ENCODE peak calls at places on chromosomes 5 and 9, in five cellular contexts. D is GM23248, Y is psoas muscle, B is IMR-90, C is esophagus squamous epithelium. S is an unnamed sample.
A peak's percentile ranks its signal among the peaks of the same experiment; 100 is the strongest.

GRCh38 chr5:160240350-160240749 is 11.0 kb downstream of the FABP6 start:
- DNase-seq in D (no peak), Y (no peak), B (no peak), C (no peak), S (no peak)

GRCh38 chr5:96597441-96598020 is 64.6 kb upstream of the CAST start:
- DNase-seq in D (peak; percentile 59), Y (no peak), B (peak; percentile 77), C (no peak), S (peak; percentile 61)

GRCh38 chr5:30183736-30184135 is 1009.8 kb upstream of the CDH6 start:
- DNase-seq in D (no peak), Y (no peak), B (no peak), C (no peak), S (no peak)

GRCh38 chr9:127154390-127155191 is 32.2 kb upstream of the ANGPTL2 start:
- DNase-seq in D (peak; percentile 79), Y (peak; percentile 78), B (peak; percentile 35), C (no peak), S (no peak)

GRCh38 chr9:96491079-96491879 is 41.3 kb downstream of the HABP4 start:
- DNase-seq in D (no peak), Y (no peak), B (peak; percentile 77), C (no peak), S (peak; percentile 49)

GRCh38 chr9:92589918-92590317 is 54.1 kb upstream of the ECM2 start:
- DNase-seq in D (no peak), Y (no peak), B (no peak), C (no peak), S (no peak)

GRCh38 chr9:19085295-19085694 is 17.4 kb downstream of the HAUS6 start:
- DNase-seq in D (peak; percentile 33), Y (no peak), B (no peak), C (no peak), S (peak; percentile 12)

GRCh38 chr5:159805021-159805420 is 111.3 kb upstream of the ADRA1B start:
- DNase-seq in D (peak; percentile 41), Y (no peak), B (no peak), C (no peak), S (no peak)

GRCh38 chr5:178234753-178235599 is 2.4 kb upstream of the PHYKPL start:
- DNase-seq in D (peak; percentile 76), Y (peak; percentile 84), B (peak; percentile 41), C (no peak), S (peak; percentile 60)

GRCh38 chr5:69368458-69369368 is 607 bp downstream of the AK6 start:
- DNase-seq in D (peak; percentile 60), Y (no peak), B (peak; percentile 54), C (no peak), S (peak; percentile 58)

GRCh38 chr9:98572796-98573195 is 135.9 kb downstream of the GABBR2 start:
- DNase-seq in D (no peak), Y (no peak), B (no peak), C (no peak), S (no peak)
- H3K4me3 ChIP-seq in D (no peak overlapping the region), Y (no peak overlapping the region), B (no peak overlapping the region), C (no peak overlapping the region), S (no peak overlapping the region)

GRCh38 chr9:123265833-123266232 is 2.6 kb downstream of the STRBP start:
- DNase-seq in D (no peak), Y (no peak), B (no peak), C (no peak), S (no peak)

GRCh38 chr9:123268240-123268949 is at the start of gene STRBP:
- DNase-seq in D (peak; percentile 94), Y (peak; percentile 96), B (peak; percentile 61), C (peak; percentile 44), S (peak; percentile 75)

GRCh38 chr9:123268950-123269302 is 540 bp upstream of the STRBP start:
- DNase-seq in D (no peak), Y (no peak), B (no peak), C (no peak), S (no peak)

GRCh38 chr9:123267481-123268239 is 726 bp downstream of the STRBP start:
- DNase-seq in D (no peak), Y (peak; percentile 50), B (no peak), C (no peak), S (no peak)

DNA sequence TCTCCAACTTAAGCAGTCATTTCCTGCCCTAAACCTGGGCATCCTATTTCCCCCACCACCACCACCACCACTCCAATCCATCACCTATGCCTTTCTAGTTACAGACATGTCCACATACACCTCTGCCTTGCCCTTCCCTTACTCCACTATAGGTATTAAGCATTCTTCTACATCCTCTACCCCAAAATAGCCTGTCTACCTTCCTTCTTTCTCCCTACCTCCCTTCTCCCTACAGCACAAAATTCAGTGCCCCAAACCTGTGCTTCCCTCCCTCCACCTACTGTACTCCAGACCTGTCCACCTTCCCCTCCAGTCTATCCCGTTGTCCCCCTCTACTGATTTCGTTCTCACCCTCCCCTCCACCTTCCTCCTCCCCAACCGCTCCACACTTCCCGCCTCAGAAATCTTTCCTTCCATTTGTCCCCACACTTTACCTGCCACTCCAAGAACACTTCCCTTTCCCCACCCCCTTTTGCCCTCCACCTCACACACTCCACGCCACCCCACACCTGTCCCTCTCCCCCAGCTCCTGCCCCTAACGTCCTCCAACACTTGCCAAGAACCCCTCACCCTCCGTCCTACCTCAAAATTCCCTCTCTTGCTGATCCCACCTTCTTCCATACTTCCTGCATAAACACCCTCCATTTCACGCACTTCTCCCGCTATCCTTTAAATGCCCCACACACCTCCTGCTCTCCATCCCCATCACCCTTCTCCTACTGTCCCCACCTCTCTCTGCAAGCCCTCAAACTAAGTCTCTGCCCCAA is 1.5 kb downstream of the STRBP start:
- DNase-seq in D (no peak), Y (no peak), B (no peak), C (no peak), S (no peak)
- H3K4me3 ChIP-seq in D (no peak overlapping the region), Y (peak overlapping the region; percentile 90), B (no peak overlapping the region), C (peak overlapping the region; percentile 82), S (no peak overlapping the region)

DNA sequence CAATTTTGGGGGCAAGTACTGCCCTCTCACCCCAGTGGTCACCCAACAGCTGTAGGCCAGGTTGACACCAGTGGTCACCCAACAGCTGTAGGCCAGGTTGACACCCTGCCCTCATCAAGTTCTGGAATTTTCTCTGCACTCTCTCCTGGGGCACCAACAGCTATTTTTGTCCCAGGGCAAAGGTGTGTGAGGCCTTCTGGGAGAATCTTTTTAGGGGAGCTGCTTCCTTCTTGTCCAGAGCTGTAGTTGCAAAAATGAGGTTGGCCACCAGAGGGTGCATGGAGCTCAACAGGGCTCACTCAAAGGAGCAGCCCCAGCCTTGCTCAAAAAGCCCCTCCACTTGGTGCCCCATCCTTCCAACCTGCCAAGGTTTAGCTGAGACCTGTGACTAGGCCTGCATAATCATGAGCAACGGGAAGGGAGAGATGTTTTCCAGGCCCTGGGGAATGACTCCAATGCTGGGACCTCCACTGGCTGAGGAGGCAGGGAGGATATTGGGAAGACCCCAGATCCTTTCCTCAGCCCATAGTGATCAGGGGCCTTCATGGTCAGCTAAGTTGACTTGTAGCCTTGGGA is 10.6 kb upstream of the P4HA2 start:
- DNase-seq in D (peak; percentile 74), Y (peak; percentile 78), B (peak; percentile 68), C (no peak), S (peak; percentile 68)
- H3K4me3 ChIP-seq in D (no peak overlapping the region), Y (no peak overlapping the region), B (no peak overlapping the region), C (no peak overlapping the region), S (no peak overlapping the region)

GRCh38 chr5:148353634-148354033 is 18.3 kb downstream of the SPINK9 start:
- DNase-seq in D (no peak), Y (no peak), B (no peak), C (no peak), S (no peak)

GRCh38 chr5:148347706-148348105 is 12.3 kb downstream of the SPINK9 start:
- DNase-seq in D (no peak), Y (no peak), B (no peak), C (no peak), S (no peak)

DNA sequence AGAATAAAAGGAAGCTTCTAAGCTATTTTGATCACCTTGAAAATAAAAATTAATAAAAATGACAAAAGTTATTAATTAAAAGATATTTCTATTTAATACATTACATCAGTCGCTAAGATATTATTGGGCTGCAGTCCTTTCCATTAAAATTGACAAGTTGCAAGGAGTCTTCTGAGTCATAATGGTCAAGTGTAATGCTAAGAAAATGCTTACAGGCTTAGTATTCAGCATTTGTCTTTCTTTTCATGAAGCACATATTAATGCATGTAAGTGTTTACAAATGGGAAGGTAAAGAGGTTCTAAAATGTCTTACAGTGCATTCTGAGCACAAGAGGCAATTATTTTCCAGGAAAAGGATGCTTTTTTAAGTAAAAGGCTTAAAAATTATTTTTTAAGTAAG is 17.3 kb downstream of the SPINK9 start:
- DNase-seq in D (peak; percentile 6), Y (no peak), B (no peak), C (no peak), S (no peak)
- H3K4me3 ChIP-seq in D (no peak overlapping the region), Y (no peak overlapping the region), B (no peak overlapping the region), C (no peak overlapping the region), S (no peak overlapping the region)

GRCh38 chr5:50966986-50967385 is 300.5 kb downstream of the PARP8 start:
- DNase-seq in D (no peak), Y (no peak), B (no peak), C (no peak), S (no peak)

GRCh38 chr5:50967388-50968039 is 301.1 kb downstream of the PARP8 start:
- DNase-seq in D (peak; percentile 23), Y (no peak), B (no peak), C (no peak), S (no peak)

GRCh38 chr5:50968296-50969206 is 302.1 kb downstream of the PARP8 start:
- DNase-seq in D (peak; percentile 9), Y (no peak), B (no peak), C (no peak), S (no peak)

GRCh38 chr5:50965621-50966362 is 299.4 kb downstream of the PARP8 start:
- DNase-seq in D (no peak), Y (no peak), B (no peak), C (no peak), S (no peak)

GRCh38 chr5:50969207-50970145 is 303.0 kb downstream of the PARP8 start:
- DNase-seq in D (peak; percentile 23), Y (peak; percentile 55), B (no peak), C (no peak), S (no peak)
- H3K4me3 ChIP-seq in D (peak overlapping the region; percentile 17), Y (peak overlapping the region; percentile 55), B (no peak overlapping the region), C (no peak overlapping the region), S (no peak overlapping the region)

S was measured in fibroblast of villous mesenchyme.